ENCODE peak calls at places on chromosomes 3 and 15, in nine cellular contexts. P is GM23338; J is ovary; U is AG08395; Y is cardiac muscle cell; I is fibroblast of lung; N is activated B cell treated with CpG ODN at 0.5 μM for 24 hours; L is WTC11; C is activated naive CD4-positive, alpha-beta T cell treated with anti-CD3 and anti-CD28 coated beads, Interleukin-2, amount 10 ng/mL, durations not matched to agents 7 days and 5 days. M is an unnamed sample.

GRCh38 chr3:69541823-69542264 is 156.0 kb upstream of the FRMD4B start:
- DNase-seq in P (peak; percentile 66), J (peak; percentile 23), U (no peak), Y (peak; percentile 50), I (peak; percentile 31), N (no peak), L (peak; percentile 48), C (no peak), M (peak; percentile 58)

GRCh38 chr15:31285772-31286261 is 40.8 kb upstream of the KLF13 start:
- DNase-seq in P (no peak), J (no peak), U (no peak), Y (no peak), I (no peak), N (no peak), L (no peak), C (no peak), M (no peak)

GRCh38 chr3:139639662-139640061 is 38.1 kb downstream of the NMNAT3 start:
- DNase-seq in P (no peak), J (no peak), U (no peak), Y (no peak), I (no peak), N (no peak), L (no peak), C (no peak), M (no peak)

GRCh38 chr15:39574416-39574815 is 6.5 kb upstream of the THBS1 start:
- DNase-seq in P (no peak), J (no peak), U (no peak), Y (no peak), I (no peak), N (no peak), L (no peak), C (no peak), M (no peak)

GRCh38 chr15:68420186-68420684 is 11.7 kb downstream of the ITGA11 start:
- DNase-seq in P (peak; percentile 24), J (no peak), U (no peak), Y (no peak), I (no peak), N (peak; percentile 1), L (no peak), C (no peak), M (peak; percentile 27)

GRCh38 chr15:91113036-91113435 is 13.0 kb downstream of the SV2B start:
- DNase-seq in P (peak; percentile 72), J (no peak), U (no peak), Y (no peak), I (no peak), N (no peak), L (peak; percentile 39), C (no peak), M (peak; percentile 64)

GRCh38 chr15:78322243-78322642 is 17.9 kb upstream of the CRABP1 start:
- DNase-seq in P (peak; percentile 59), J (no peak), U (peak; percentile 36), Y (no peak), I (no peak), N (no peak), L (no peak), C (peak; percentile 3), M (peak; percentile 50)

GRCh38 chr3:14118400-14119165 is 6.1 kb downstream of the CHCHD4 start:
- DNase-seq in P (no peak), J (peak; percentile 63), U (no peak), Y (no peak), I (peak; percentile 82), N (no peak), L (no peak), C (no peak), M (no peak)

GRCh38 chr3:123325766-123326256 is 123.1 kb downstream of the ADCY5 start:
- DNase-seq in P (no peak), J (no peak), U (no peak), Y (no peak), I (no peak), N (no peak), L (no peak), C (no peak), M (no peak)

GRCh38 chr3:43054754-43055153 is 51.1 kb downstream of the POMGNT2 start:
- DNase-seq in P (no peak), J (no peak), U (no peak), Y (no peak), I (no peak), N (no peak), L (no peak), C (no peak), M (no peak)

GRCh38 chr3:24316887-24317383 is 177.7 kb downstream of the THRB start:
- DNase-seq in P (no peak), J (no peak), U (no peak), Y (no peak), I (peak; percentile 56), N (no peak), L (no peak), C (no peak), M (no peak)

GRCh38 chr3:59310736-59311135 is 260.9 kb upstream of the CFAP20DC start:
- DNase-seq in P (no peak), J (no peak), U (no peak), Y (no peak), I (no peak), N (no peak), L (no peak), C (no peak), M (no peak)

GRCh38 chr3:94336076-94336741 is 273.3 kb downstream of the NSUN3 start:
- DNase-seq in P (peak; percentile 83), J (no peak), U (peak; percentile 2), Y (peak; percentile 62), I (peak; percentile 78), N (no peak), L (no peak), C (no peak), M (peak; percentile 31)

GRCh38 chr15:68623301-68623892 is 44.6 kb downstream of the CORO2B start:
- DNase-seq in P (no peak), J (no peak), U (no peak), Y (no peak), I (peak; percentile 85), N (no peak), L (no peak), C (no peak), M (no peak)

GRCh38 chr3:174957581-174958001 is 98.5 kb downstream of the NAALADL2 start:
- DNase-seq in P (no peak), J (no peak), U (peak; percentile 12), Y (no peak), I (peak; percentile 33), N (no peak), L (no peak), C (no peak), M (no peak)